ENCODE peak calls at places on chromosomes 4 and X, in five cellular contexts. R, O, Q, T and Z are unnamed samples.

GRCh38 chr4:15106417-15106816 is 104.1 kb downstream of the CPEB2 start:
- DNase-seq in R (no peak), O (no peak), Q (no peak), T (no peak), Z (no peak)

GRCh38 chrX:118272237-118272636 is 73.7 kb upstream of the WDR44 start:
- DNase-seq in R (no peak), O (no peak), Q (no peak), T (no peak), Z (no peak)

GRCh38 chr4:127309360-127310095 is 323.2 kb upstream of the INTU start:
- DNase-seq in R (no peak), O (no peak), Q (peak; percentile 21), T (no peak), Z (no peak)

GRCh38 chr4:112895785-112896184 is 153.7 kb upstream of the ANK2 start:
- DNase-seq in R (no peak), O (no peak), Q (no peak), T (peak; percentile 31), Z (no peak)

GRCh38 chr4:1772869-1773538 is 20.1 kb upstream of the FGFR3 start:
- DNase-seq in R (no peak), O (no peak), Q (no peak), T (no peak), Z (no peak)

GRCh38 chr4:7430368-7430964 is 4.3 kb downstream of the PSAPL1 start:
- DNase-seq in R (peak; percentile 54), O (no peak), Q (peak; percentile 2), T (no peak), Z (peak; percentile 25)

GRCh38 chrX:68284281-68284904 is 148.9 kb downstream of the OPHN1 start:
- DNase-seq in R (no peak), O (no peak), Q (no peak), T (no peak), Z (no peak)

GRCh38 chr4:118997601-118998000 is 108.9 kb downstream of the SYNPO2 start:
- DNase-seq in R (no peak), O (no peak), Q (no peak), T (no peak), Z (no peak)

GRCh38 chr4:26907731-26908599 is 47.3 kb downstream of the STIM2 start:
- DNase-seq in R (no peak), O (no peak), Q (no peak), T (no peak), Z (no peak)

GRCh38 chr4:56424697-56425514 is 10.5 kb downstream of the PPAT start:
- DNase-seq in R (no peak), O (no peak), Q (no peak), T (no peak), Z (no peak)

GRCh38 chr4:156790866-156791265 is 180.7 kb downstream of the PDGFC start:
- DNase-seq in R (no peak), O (peak; percentile 53), Q (no peak), T (no peak), Z (no peak)

GRCh38 chr4:3202836-3203820 is 45.8 kb upstream of the MSANTD1 start:
- DNase-seq in R (no peak), O (peak; percentile 56), Q (no peak), T (no peak), Z (no peak)

GRCh38 chr4:80220711-80221110 is 23.4 kb downstream of the PRDM8 start:
- DNase-seq in R (no peak), O (no peak), Q (no peak), T (no peak), Z (no peak)

GRCh38 chr4:87949961-87950360 is 25.6 kb upstream of the SPP1 start:
- DNase-seq in R (no peak), O (no peak), Q (no peak), T (no peak), Z (no peak)

GRCh38 chrX:13764765-13765164 is 30.2 kb downstream of the OFD1 start:
- DNase-seq in R (no peak), O (peak; percentile 1), Q (no peak), T (no peak), Z (no peak)

GRCh38 chr4:150264595-150265141 is 186.4 kb downstream of the DCLK2 start:
- DNase-seq in R (no peak), O (peak; percentile 77), Q (no peak), T (no peak), Z (no peak)

GRCh38 chr4:138643827-138644226 is 371.8 kb upstream of the NOCT start:
- DNase-seq in R (no peak), O (no peak), Q (no peak), T (no peak), Z (no peak)

GRCh38 chr4:112060212-112060611 is 85.0 kb upstream of the FAM241A start:
- DNase-seq in R (no peak), O (peak; percentile 7), Q (peak; percentile 33), T (no peak), Z (peak; percentile 42)

GRCh38 chrX:15441464-15441863 is 51.7 kb downstream of the PIR start:
- DNase-seq in R (no peak), O (no peak), Q (no peak), T (no peak), Z (no peak)

GRCh38 chrX:107760304-107761077 is 15.1 kb downstream of the TSC22D3 start:
- DNase-seq in R (no peak), O (no peak), Q (no peak), T (peak; percentile 32), Z (no peak)

GRCh38 chrX:39577206-39577605 is 520.6 kb downstream of the BCOR start:
- DNase-seq in R (no peak), O (no peak), Q (no peak), T (no peak), Z (no peak)
- TF ChIP-seq JUND in R (no peak), O (no peak), Q (no peak), T (no peak), Z (no peak)

DNA sequence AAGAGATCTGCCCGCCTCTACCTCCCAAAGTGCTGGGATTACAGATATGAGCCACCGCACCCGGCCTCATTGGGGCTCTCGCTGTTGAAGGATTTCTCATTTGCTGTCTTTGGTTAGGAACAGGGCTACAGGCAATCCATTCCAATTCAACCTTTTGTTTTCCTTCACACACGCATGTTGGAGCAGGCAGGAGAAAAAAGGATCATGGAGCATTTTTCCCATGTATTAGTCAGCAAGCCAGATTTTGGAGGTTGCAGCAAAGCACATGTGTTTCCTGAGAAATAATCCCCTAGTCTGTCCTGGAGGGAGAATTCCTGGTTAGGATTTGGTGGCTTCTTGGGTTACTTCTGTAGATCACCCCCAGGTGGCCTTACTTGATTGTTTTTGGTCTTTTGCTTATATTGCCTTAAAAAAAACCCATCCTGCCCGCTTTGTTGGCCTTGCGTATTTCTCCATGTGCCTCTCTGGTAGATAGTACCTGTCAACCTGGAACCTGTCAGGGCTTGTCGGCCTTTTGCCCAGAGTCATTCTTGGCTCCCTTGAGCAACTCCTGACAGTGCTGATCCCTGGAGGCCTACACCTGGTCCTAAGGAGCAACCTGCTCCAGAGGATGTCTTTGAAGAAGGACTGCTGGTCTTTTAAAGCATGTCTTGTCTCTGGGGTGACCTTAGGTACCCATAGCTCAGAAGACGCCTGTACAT is 82.4 kb upstream of the CLCN4 start:
- DNase-seq in R (no peak), O (no peak), Q (no peak), T (no peak), Z (peak; percentile 60)
- TF ChIP-seq JUND in R (no peak), O (no peak), Q (no peak), T (no peak), Z (no peak)

DNA sequence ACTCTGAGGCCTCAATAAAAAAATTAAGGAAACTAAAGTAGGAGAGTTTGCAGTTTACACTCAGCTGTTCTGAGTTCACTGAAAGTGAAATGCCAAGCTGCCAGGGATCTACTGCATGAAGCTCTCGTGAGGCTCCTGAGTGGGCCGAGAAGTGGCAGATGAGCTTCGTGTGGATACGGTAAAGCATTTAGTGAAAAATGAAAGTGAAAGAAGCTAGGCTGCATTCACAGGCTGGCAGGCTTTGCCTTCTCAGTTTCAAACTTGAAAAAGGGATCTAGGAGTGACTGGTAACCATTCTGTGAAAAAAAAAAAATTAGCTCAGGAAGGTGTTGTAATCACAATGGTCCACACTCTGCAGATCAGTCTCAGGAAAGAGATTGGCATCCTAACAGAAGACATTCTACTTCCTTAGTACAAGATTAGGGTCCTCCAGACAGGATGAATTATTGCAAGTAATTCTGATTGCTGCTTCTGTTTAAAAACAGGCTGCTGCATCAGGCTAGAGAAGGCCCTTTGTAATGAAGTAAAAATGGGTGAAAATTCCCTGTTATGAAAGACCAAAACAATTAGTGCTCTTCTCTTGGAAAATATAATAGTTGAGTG is 679.9 kb downstream of the RPA4 start:
- DNase-seq in R (no peak), O (peak; percentile 9), Q (no peak), T (peak; percentile 66), Z (peak; percentile 48)
- TF ChIP-seq JUND in R (no peak), O (no peak), Q (no peak), T (no peak), Z (no peak)

GRCh38 chr4:95701500-95701899 is 138.4 kb upstream of the PDHA2 start:
- DNase-seq in R (no peak), O (no peak), Q (no peak), T (no peak), Z (no peak)
- TF ChIP-seq JUND in R (no peak), O (no peak), Q (no peak), T (no peak), Z (no peak)

GRCh38 chr4:174528226-174528625 is 5.9 kb upstream of the HPGD start:
- DNase-seq in R (no peak), O (no peak), Q (no peak), T (no peak), Z (no peak)

GRCh38 chr4:174531486-174531885 is 9.2 kb upstream of the HPGD start:
- DNase-seq in R (no peak), O (no peak), Q (no peak), T (no peak), Z (no peak)

GRCh38 chr4:174537634-174538033 is 15.3 kb upstream of the HPGD start:
- DNase-seq in R (no peak), O (no peak), Q (no peak), T (no peak), Z (no peak)

GRCh38 chr4:174534461-174534860 is 12.2 kb upstream of the HPGD start:
- DNase-seq in R (no peak), O (no peak), Q (no peak), T (no peak), Z (no peak)

DNA sequence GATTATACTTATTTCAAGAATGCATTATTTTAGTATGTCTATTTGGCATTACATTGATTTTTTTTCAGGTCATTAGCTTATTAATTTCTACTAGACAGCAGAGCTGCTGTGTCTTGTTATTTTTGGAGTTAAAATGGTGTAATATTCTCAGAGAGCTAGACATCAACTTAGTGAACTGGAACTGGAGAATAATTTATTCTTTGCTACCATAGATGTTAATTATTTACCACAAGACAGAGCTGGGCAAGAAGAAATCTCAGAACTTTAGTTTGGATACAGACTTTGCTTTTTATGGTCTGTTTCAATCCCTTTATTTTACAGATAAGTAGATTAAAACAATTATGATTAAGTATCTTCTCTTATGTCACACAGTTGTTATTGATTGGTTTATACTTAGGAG is 10.2 kb upstream of the HPGD start:
- DNase-seq in R (no peak), O (no peak), Q (no peak), T (no peak), Z (no peak)
- TF ChIP-seq JUND in R (no peak), O (no peak), Q (no peak), T (no peak), Z (no peak)

GRCh38 chrX:18789916-18790315 is 82.5 kb downstream of the PPEF1 start:
- DNase-seq in R (no peak), O (no peak), Q (no peak), T (no peak), Z (no peak)
- TF ChIP-seq JUND in R (no peak), O (no peak), Q (no peak), T (no peak), Z (no peak)